ENCODE peak calls at places on chromosome 4, in eight cellular contexts. One of them, this sample, is unnamed.

GRCh38 chr4:26772096-26772495 is 88.5 kb upstream of the STIM2 start:
- DNase-seq in KBM-7: no peak
- DNase-seq in activated T-cell treated with anti-CD3 and anti-CD28 coated beads for 1 hour: no peak
- DNase-seq in NCI-H2227 treated with DMSO at 0.1 percent for 48 hours: no peak
- DNase-seq in GM12865: no peak
- DNase-seq in EL: no peak
- DNase-seq in AG04450: no peak
- DNase-seq in LoVo: no peak
- DNase-seq in this sample: no peak

GRCh38 chr4:8132400-8132799 is 26.2 kb downstream of the ABLIM2 start:
- DNase-seq in KBM-7: no peak
- DNase-seq in activated T-cell treated with anti-CD3 and anti-CD28 coated beads for 1 hour: no peak
- DNase-seq in NCI-H2227 treated with DMSO at 0.1 percent for 48 hours: no peak
- DNase-seq in GM12865: no peak
- DNase-seq in EL: no peak
- DNase-seq in AG04450: no peak
- DNase-seq in LoVo: no peak
- DNase-seq in this sample: no peak

GRCh38 chr4:97507587-97508245 is 635.6 kb downstream of the STPG2 start:
- DNase-seq in KBM-7: no peak
- DNase-seq in activated T-cell treated with anti-CD3 and anti-CD28 coated beads for 1 hour: no peak
- DNase-seq in NCI-H2227 treated with DMSO at 0.1 percent for 48 hours: no peak
- DNase-seq in GM12865: no peak
- DNase-seq in EL: no peak
- DNase-seq in AG04450: no peak
- DNase-seq in LoVo: no peak
- DNase-seq in this sample: no peak

GRCh38 chr4:15676899-15677298 is 4.7 kb upstream of the FAM200B start:
- DNase-seq in KBM-7: no peak
- DNase-seq in activated T-cell treated with anti-CD3 and anti-CD28 coated beads for 1 hour: no peak
- DNase-seq in NCI-H2227 treated with DMSO at 0.1 percent for 48 hours: no peak
- DNase-seq in GM12865: no peak
- DNase-seq in EL: no peak
- DNase-seq in AG04450: no peak
- DNase-seq in LoVo: no peak
- DNase-seq in this sample: no peak

GRCh38 chr4:168421055-168421454 is 59.2 kb downstream of the DDX60L start:
- DNase-seq in KBM-7: no peak
- DNase-seq in activated T-cell treated with anti-CD3 and anti-CD28 coated beads for 1 hour: no peak
- DNase-seq in NCI-H2227 treated with DMSO at 0.1 percent for 48 hours: no peak
- DNase-seq in GM12865: no peak
- DNase-seq in EL: no peak
- DNase-seq in AG04450: no peak
- DNase-seq in LoVo: no peak
- DNase-seq in this sample: no peak

GRCh38 chr4:55736605-55737183 is 82.9 kb upstream of the EXOC1L start:
- DNase-seq in KBM-7: peak; percentile 30
- DNase-seq in activated T-cell treated with anti-CD3 and anti-CD28 coated beads for 1 hour: no peak
- DNase-seq in NCI-H2227 treated with DMSO at 0.1 percent for 48 hours: no peak
- DNase-seq in GM12865: peak; percentile 14
- DNase-seq in EL: no peak
- DNase-seq in AG04450: no peak
- DNase-seq in LoVo: peak; percentile 31
- DNase-seq in this sample: no peak

GRCh38 chr4:153432971-153433752 is 33.0 kb upstream of the TMEM131L start:
- DNase-seq in KBM-7: peak; percentile 88
- DNase-seq in activated T-cell treated with anti-CD3 and anti-CD28 coated beads for 1 hour: peak; percentile 43
- DNase-seq in NCI-H2227 treated with DMSO at 0.1 percent for 48 hours: no peak
- DNase-seq in GM12865: peak; percentile 97
- DNase-seq in EL: peak; percentile 70
- DNase-seq in AG04450: no peak
- DNase-seq in LoVo: peak; percentile 57
- DNase-seq in this sample: peak; percentile 61

GRCh38 chr4:118849867-118850812 is 14.2 kb upstream of the SEC24D start:
- DNase-seq in KBM-7: peak; percentile 33
- DNase-seq in activated T-cell treated with anti-CD3 and anti-CD28 coated beads for 1 hour: peak; percentile 11
- DNase-seq in NCI-H2227 treated with DMSO at 0.1 percent for 48 hours: peak; percentile 9
- DNase-seq in GM12865: peak; percentile 49
- DNase-seq in EL: peak; percentile 31
- DNase-seq in AG04450: no peak
- DNase-seq in LoVo: peak; percentile 49
- DNase-seq in this sample: peak; percentile 6

GRCh38 chr4:105600951-105601350 is 48.5 kb downstream of the ARHGEF38 start:
- DNase-seq in KBM-7: no peak
- DNase-seq in activated T-cell treated with anti-CD3 and anti-CD28 coated beads for 1 hour: no peak
- DNase-seq in NCI-H2227 treated with DMSO at 0.1 percent for 48 hours: no peak
- DNase-seq in GM12865: no peak
- DNase-seq in EL: no peak
- DNase-seq in AG04450: no peak
- DNase-seq in LoVo: no peak
- DNase-seq in this sample: no peak